ENCODE peak calls at places on chromosomes 3 and 15, in six cellular contexts. O, E, A, V, H and W are unnamed samples.

GRCh38 chr15:39963806-39964205 is 29.9 kb downstream of the EIF2AK4 start:
- DNase-seq in O (no peak), A (no peak), E (no peak), H (no peak), V (no peak), W (no peak)

GRCh38 chr3:65052101-65052500 is 364.3 kb upstream of the ADAMTS9 start:
- DNase-seq in E (no peak), A (no peak), V (no peak), H (no peak), O (no peak), W (no peak)

GRCh38 chr3:129829640-129830039 is 63.9 kb downstream of the TMCC1 start:
- DNase-seq in V (no peak), H (peak; percentile 42), A (peak; percentile 37), O (peak; percentile 52), E (no peak), W (no peak)

GRCh38 chr15:50377867-50378751 is 23.1 kb upstream of the GABPB1 start:
- DNase-seq in A (no peak), E (no peak), H (no peak), V (no peak), O (no peak), W (no peak)

GRCh38 chr3:196975349-196975748 is 6.7 kb upstream of the PIGZ start:
- DNase-seq in O (no peak), A (no peak), H (no peak), V (no peak), E (no peak), W (no peak)

GRCh38 chr3:140972833-140973232 is 31.2 kb downstream of the SLC25A36 start:
- DNase-seq in A (no peak), O (no peak), E (no peak), V (no peak), H (peak; percentile 27), W (no peak)

GRCh38 chr3:94293793-94294195 is 230.9 kb downstream of the NSUN3 start:
- DNase-seq in V (no peak), O (no peak), A (no peak), E (no peak), H (no peak), W (no peak)

GRCh38 chr15:58086479-58086878 is 21.0 kb upstream of the ALDH1A2 start:
- DNase-seq in V (no peak), H (no peak), O (no peak), E (no peak), A (no peak), W (no peak)